ENCODE peak calls at places on chromosomes 2 and 18, in four cellular contexts. M, T, W and H are unnamed samples.

GRCh38 chr2:65367517-65367916 is 64.9 kb downstream of the SPRED2 start:
- DNase-seq in M (no peak), T (no peak), W (no peak), H (no peak)

GRCh38 chr2:76180676-76181075 is 470.0 kb upstream of the GCFC2 start:
- DNase-seq in M (no peak), T (no peak), W (no peak), H (no peak)

GRCh38 chr2:153967248-153967973 is 95.7 kb downstream of the GALNT13 start:
- DNase-seq in M (no peak), T (no peak), W (no peak), H (no peak)

GRCh38 chr18:10419420-10420103 is 34.9 kb upstream of the APCDD1 start:
- DNase-seq in M (no peak), T (no peak), W (no peak), H (no peak)

GRCh38 chr2:36355157-36355889 is at the start of gene CRIM1:
- DNase-seq in M (peak; percentile 94), T (peak; percentile 82), W (peak; percentile 81), H (peak; percentile 88)

GRCh38 chr2:14634223-14634884 is 1.8 kb downstream of the LRATD1 start:
- DNase-seq in M (peak; percentile 70), T (peak; percentile 83), W (peak; percentile 91), H (peak; percentile 45)

GRCh38 chr18:36620801-36621200 is 208.0 kb downstream of the TPGS2 start:
- DNase-seq in M (no peak), T (no peak), W (no peak), H (no peak)

GRCh38 chr2:213862407-213863076 is 548.3 kb upstream of the VWC2L start:
- DNase-seq in M (no peak), T (no peak), W (no peak), H (peak; percentile 8)

GRCh38 chr2:48249631-48250473 is 280.1 kb upstream of the STON1 start:
- DNase-seq in M (no peak), T (no peak), W (no peak), H (peak; percentile 83)

GRCh38 chr2:156918410-156918809 is 339.1 kb upstream of the GALNT5 start:
- DNase-seq in M (no peak), T (no peak), W (no peak), H (peak; percentile 8)

GRCh38 chr2:238897911-238898311 is 50.0 kb downstream of the TWIST2 start:
- DNase-seq in M (no peak), T (no peak), W (no peak), H (no peak)

GRCh38 chr2:148658807-148659722 is 14.5 kb downstream of the EPC2 start:
- DNase-seq in M (no peak), T (no peak), W (no peak), H (no peak)

GRCh38 chr2:218851286-218851685 is 8.3 kb upstream of the WNT6 start:
- DNase-seq in M (no peak), T (no peak), W (no peak), H (no peak)

GRCh38 chr2:232645061-232645460 is 11.7 kb downstream of the EFHD1 start:
- DNase-seq in M (no peak), T (no peak), W (no peak), H (no peak)

GRCh38 chr2:30218814-30219213 is 12.5 kb upstream of the LBH start:
- DNase-seq in M (no peak), T (no peak), W (no peak), H (no peak)

GRCh38 chr18:40555914-40556313 is 1399.1 kb upstream of the PIK3C3 start:
- DNase-seq in M (no peak), T (no peak), W (no peak), H (peak; percentile 26)

GRCh38 chr2:184351126-184351525 is 247.2 kb upstream of the ZNF804A start:
- DNase-seq in M (no peak), T (no peak), W (no peak), H (no peak)

GRCh38 chr2:26914963-26915310 is 55.5 kb upstream of the MAPRE3 start:
- DNase-seq in M (no peak), T (no peak), W (no peak), H (no peak)

GRCh38 chr2:182548031-182548950 is 121.5 kb upstream of the PDE1A start:
- DNase-seq in M (no peak), T (no peak), W (no peak), H (peak; percentile 82)

GRCh38 chr2:218383892-218384519 is 1.9 kb downstream of the SLC11A1 start:
- DNase-seq in M (no peak), T (no peak), W (no peak), H (no peak)

GRCh38 chr18:11654736-11655604 is 34.1 kb upstream of the GNAL start:
- DNase-seq in M (peak; percentile 20), T (peak; percentile 62), W (peak; percentile 23), H (peak; percentile 77)

GRCh38 chr18:59835656-59836379 is 64.0 kb upstream of the PMAIP1 start:
- DNase-seq in M (no peak), T (no peak), W (no peak), H (no peak)

GRCh38 chr2:143205106-143205764 is 76.0 kb downstream of the ARHGAP15 start:
- DNase-seq in M (no peak), T (no peak), W (no peak), H (peak; percentile 15)
- TF ChIP-seq CTCF in M (no peak), T (no peak), W (no peak), H (peak; percentile 23)

GRCh38 chr2:172859821-172860707 is 124.4 kb downstream of the RAPGEF4 start:
- DNase-seq in M (no peak), T (no peak), W (no peak), H (peak; percentile 21)
- H3K4me3 ChIP-seq in M (peak overlapping the region; percentile 10), T (no peak overlapping the region), W (no peak overlapping the region), H (no peak overlapping the region)

DNA sequence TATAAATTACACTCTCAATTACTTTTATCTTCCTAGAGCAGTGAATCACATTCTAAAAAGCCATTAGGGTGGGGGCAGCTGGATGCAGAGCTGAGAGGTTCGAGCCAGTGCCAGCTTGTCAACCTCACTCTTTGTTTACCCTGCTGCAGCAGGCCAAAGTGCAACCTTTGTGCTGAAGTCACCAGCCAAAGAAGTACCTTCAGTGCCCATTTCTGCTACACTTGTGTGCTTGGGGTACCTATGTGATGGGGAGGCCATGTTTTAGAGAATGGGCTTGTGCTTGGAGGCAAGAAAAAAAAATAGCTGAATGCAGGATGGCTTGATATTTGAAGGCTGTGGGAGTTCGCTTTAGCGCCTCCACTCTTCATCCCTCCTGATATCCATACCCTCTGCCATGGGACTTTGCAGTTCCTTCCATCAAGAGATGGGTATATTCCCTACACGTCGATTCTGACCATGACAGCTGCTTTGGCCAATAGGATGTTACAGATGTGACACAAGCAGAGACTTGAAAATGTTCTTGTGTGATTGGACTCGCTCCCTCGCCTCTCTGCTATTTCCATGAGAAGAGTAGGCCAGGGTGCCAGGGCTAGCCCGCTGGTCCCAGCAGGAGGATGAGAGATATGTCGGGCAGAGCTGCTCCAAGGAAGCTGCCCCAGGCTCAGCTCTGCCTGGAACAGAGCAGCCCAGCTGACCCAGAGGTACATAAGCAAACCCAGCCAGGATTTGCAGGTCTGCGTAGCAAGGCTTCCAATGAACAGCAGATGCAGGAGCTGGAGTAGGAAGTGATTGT is 12.7 kb upstream of the FZD5 start:
- DNase-seq in M (no peak), T (no peak), W (peak; percentile 72), H (no peak)
- H3K4me1 ChIP-seq in M (no peaks in the 10 kb centered on the region), T (no peaks in the 10 kb centered on the region), W (peaks cover 11% of the 10 kb centered on the region), H (no peaks in the 10 kb centered on the region)

GRCh38 chr2:152120430-152120829 is 21.6 kb upstream of the CACNB4 start:
- DNase-seq in M (no peak), T (no peak), W (no peak), H (no peak)

DNA sequence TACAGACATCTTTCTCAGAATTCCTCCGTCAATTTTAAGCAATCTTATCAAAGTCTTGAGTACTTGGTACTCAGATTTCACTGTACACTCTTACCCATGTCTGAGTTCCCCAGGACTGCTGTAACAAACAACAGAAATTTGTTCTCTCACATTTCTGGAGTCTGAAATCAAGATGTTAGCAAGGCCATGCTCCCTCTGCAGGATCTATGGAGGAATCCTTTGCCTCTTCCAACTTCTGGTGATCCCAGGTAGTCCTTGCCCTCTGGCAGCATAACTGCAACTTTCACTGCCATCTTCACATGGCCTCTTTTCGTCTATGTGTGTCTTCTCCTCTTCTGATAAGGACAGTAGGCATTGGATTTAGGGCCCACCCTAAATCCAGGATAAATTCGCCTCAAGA is 17.1 kb upstream of the CACNB4 start:
- DNase-seq in M (no peak), T (no peak), W (no peak), H (no peak)
- TF ChIP-seq CTCF in M (no peak), T (no peak), W (no peak), H (peak; percentile 7)